ENCODE peak calls at places on chromosomes 13 and 19, in ten cellular contexts. U, F, K, B, J, Y, O, S, P and L are unnamed samples.

GRCh38 chr19:48351341-48351752 is 12.4 kb downstream of the TMEM143 start:
- DNase-seq in Y (peak; percentile 69), S (peak; percentile 84), P (no peak), U (peak; percentile 83), J (peak; percentile 58), B (peak; percentile 70), O (peak; percentile 82), K (peak; percentile 26), F (peak; percentile 69), L (peak; percentile 59)

GRCh38 chr19:14407889-14408640 is 11.1 kb downstream of the DDX39A start:
- DNase-seq in K (no peak), P (no peak), Y (no peak), J (no peak), O (no peak), U (no peak), F (no peak), B (no peak), S (no peak), L (no peak)

GRCh38 chr13:101545521-101545920 is 93.0 kb downstream of the ITGBL1 start:
- DNase-seq in J (no peak), U (no peak), P (no peak), B (no peak), F (no peak), K (peak; percentile 61), O (no peak), S (no peak), Y (no peak), L (no peak)

GRCh38 chr19:56107626-56108351 is 13.3 kb downstream of the ZNF787 start:
- DNase-seq in B (no peak), S (no peak), K (no peak), U (peak; percentile 60), F (no peak), Y (no peak), J (no peak), P (no peak), O (no peak), L (peak; percentile 39)

GRCh38 chr19:23823952-23824389 is 65.3 kb upstream of the ZNF681 start:
- DNase-seq in U (no peak), O (peak; percentile 30), P (no peak), B (no peak), F (peak; percentile 1), S (no peak), K (no peak), Y (peak; percentile 96), J (no peak), L (no peak)

GRCh38 chr13:27644302-27644701 is 22.6 kb downstream of the POLR1D start:
- DNase-seq in P (no peak), U (no peak), O (no peak), B (no peak), J (no peak), Y (no peak), K (peak; percentile 92), S (no peak), F (peak; percentile 76), L (no peak)

GRCh38 chr19:47707135-47707925 is 5.9 kb upstream of the EHD2 start:
- DNase-seq in J (peak; percentile 63), U (peak; percentile 71), B (peak; percentile 89), O (peak; percentile 93), P (no peak), S (peak; percentile 84), F (peak; percentile 82), Y (peak; percentile 79), K (peak; percentile 75), L (peak; percentile 79)

GRCh38 chr13:40102854-40103253 is 447.4 kb downstream of the COG6 start:
- DNase-seq in Y (no peak), K (peak; percentile 65), P (no peak), J (no peak), O (peak; percentile 59), S (no peak), B (peak; percentile 64), U (no peak), F (peak; percentile 73), L (no peak)

GRCh38 chr19:54430306-54431254 is 15.3 kb downstream of the TTYH1 start:
- DNase-seq in F (peak; percentile 51), K (no peak), O (peak; percentile 66), B (peak; percentile 77), Y (peak; percentile 26), J (peak; percentile 70), S (peak; percentile 71), P (no peak), U (peak; percentile 20), L (no peak)

GRCh38 chr19:55437410-55437809 is 5.7 kb downstream of the SHISA7 start:
- DNase-seq in Y (no peak), O (peak; percentile 87), U (peak; percentile 84), S (peak; percentile 60), B (peak; percentile 83), P (no peak), J (peak; percentile 57), F (peak; percentile 83), K (peak; percentile 56), L (no peak)

GRCh38 chr13:25503856-25504255 is 132.1 kb downstream of the ATP8A2 start:
- DNase-seq in B (no peak), S (no peak), O (no peak), F (no peak), U (peak; percentile 46), P (no peak), K (no peak), Y (no peak), J (no peak), L (no peak)

GRCh38 chr13:33524086-33524485 is 238.5 kb upstream of the STARD13 start:
- DNase-seq in O (no peak), F (peak; percentile 89), K (peak; percentile 92), U (peak; percentile 36), B (no peak), J (no peak), P (no peak), Y (no peak), S (no peak), L (no peak)

GRCh38 chr13:45219938-45220375 is 19.1 kb upstream of the KCTD4 start:
- DNase-seq in U (no peak), F (peak; percentile 46), K (peak; percentile 44), S (no peak), O (peak; percentile 72), P (no peak), Y (no peak), B (no peak), J (no peak), L (no peak)

GRCh38 chr13:111414341-111414740 is 93.9 kb downstream of the TEX29 start:
- DNase-seq in K (no peak), P (no peak), F (no peak), Y (no peak), J (no peak), O (no peak), B (no peak), U (no peak), S (no peak), L (no peak)

GRCh38 chr19:30227661-30228112 is 144.5 kb upstream of the ZNF536 start:
- DNase-seq in U (peak; percentile 79), J (peak; percentile 68), P (no peak), S (peak; percentile 72), K (peak; percentile 24), B (peak; percentile 88), Y (peak; percentile 41), F (peak; percentile 71), O (peak; percentile 82), L (peak; percentile 37)

GRCh38 chr19:56942749-56943148 is 102.2 kb upstream of the PEG3 start:
- DNase-seq in O (no peak), P (no peak), K (no peak), F (peak; percentile 1), J (peak; percentile 49), B (peak; percentile 61), Y (peak; percentile 4), S (peak; percentile 54), U (peak; percentile 1), L (no peak)

GRCh38 chr13:110319774-110320509 is 12.9 kb downstream of the COL4A2 start:
- DNase-seq in J (no peak), F (peak; percentile 64), S (no peak), B (no peak), U (peak; percentile 76), K (peak; percentile 86), O (peak; percentile 75), P (no peak), Y (no peak), L (peak; percentile 78)

GRCh38 chr19:32406161-32407003 is 812 bp downstream of the DPY19L3 start:
- DNase-seq in S (no peak), J (no peak), Y (no peak), F (no peak), O (no peak), P (no peak), U (no peak), B (no peak), K (no peak), L (no peak)
- H3K27ac ChIP-seq in S (peak overlapping the region; percentile 99), J (peak overlapping the region; percentile 95), Y (peak overlapping the region; percentile 68), F (peak overlapping the region; percentile 97), O (peak overlapping the region; percentile 94), P (peak overlapping the region; percentile 100), U (peak overlapping the region; percentile 98), B (peak overlapping the region; percentile 99), K (peak overlapping the region; percentile 53), L (peak overlapping the region; percentile 100)

GRCh38 chr19:20565321-20566018 is at the start of gene ZNF737:
- DNase-seq in J (peak; percentile 97), F (peak; percentile 97), P (peak; percentile 78), K (peak; percentile 91), Y (peak; percentile 98), S (peak; percentile 97), U (peak; percentile 100), O (peak; percentile 24), B (peak; percentile 97), L (peak; percentile 96)
- TF ChIP-seq CTCF in J (peak; percentile 42), F (peak; percentile 48), P (peak; percentile 51), K (peak; percentile 9), Y (peak; percentile 36), S (peak; percentile 46), U (peak; percentile 42), O (no peak), B (peak; percentile 27), L (peak; percentile 37)

GRCh38 chr19:4980838-4981680 is 12.1 kb downstream of the KDM4B start:
- DNase-seq in Y (no peak), U (no peak), B (no peak), O (no peak), K (no peak), J (no peak), F (no peak), P (no peak), S (peak; percentile 50), L (no peak)
- H3K4me1 ChIP-seq in Y (peaks cover 22% of the 10 kb centered on the region), U (peaks cover 95% of the 10 kb centered on the region), B (peaks cover 9% of the 10 kb centered on the region), O (peaks cover 24% of the 10 kb centered on the region), K (peaks cover 23% of the 10 kb centered on the region), J (peaks cover 62% of the 10 kb centered on the region), F (peaks cover 41% of the 10 kb centered on the region), P (peaks cover 8% of the 10 kb centered on the region), S (peaks cover 85% of the 10 kb centered on the region), L (peaks cover 24% of the 10 kb centered on the region)

GRCh38 chr19:15666883-15667282 is 6.0 kb upstream of the CYP4F12 start:
- DNase-seq in B (no peak), F (no peak), P (no peak), J (no peak), O (no peak), K (no peak), U (no peak), Y (no peak), S (no peak), L (no peak)
- H3K27ac ChIP-seq in B (no peak overlapping the region), F (no peak overlapping the region), P (no peak overlapping the region), J (no peak overlapping the region), O (no peak overlapping the region), K (no peak overlapping the region), U (no peak overlapping the region), Y (no peak overlapping the region), S (no peak overlapping the region), L (no peak overlapping the region)